ENCODE peak calls at places on chromosomes 13 and 19, in ten cellular contexts. D, F, E, B, I, G, H, U, O and K are unnamed samples. For H3K27me3 and H3K36me3, the result is how much of the 10 kb centered on the place peaks cover.

GRCh38 chr19:42440357-42441046 is 2.2 kb downstream of the CXCL17 start:
- DNase-seq in H (peak), E (peak), I (peak), U (peak), B (peak), O (peak), F (peak), G (peak), D (no peak), K (peak)

GRCh38 chr19:30095171-30095570 is 153.1 kb downstream of the URI1 start:
- DNase-seq in O (no peak), B (no peak), F (no peak), G (no peak), U (no peak), E (no peak), D (no peak), H (no peak), I (no peak), K (no peak)

GRCh38 chr13:83372786-83373185 is 509.5 kb downstream of the SLITRK1 start:
- DNase-seq in D (no peak), E (no peak), H (peak), O (no peak), B (no peak), U (no peak), G (peak), F (no peak), I (no peak), K (no peak)

GRCh38 chr19:47296036-47296435 is 13.6 kb upstream of the C5AR1 start:
- DNase-seq in B (peak), D (no peak), U (peak), O (peak), I (peak), H (peak), E (peak), G (peak), F (peak), K (peak)

GRCh38 chr19:43422000-43422688 is 7.5 kb downstream of the TEX101 start:
- DNase-seq in O (no peak), D (no peak), B (no peak), G (no peak), H (no peak), F (no peak), I (no peak), E (no peak), U (no peak), K (no peak)

GRCh38 chr13:40786568-40786996 is 2.8 kb upstream of the SLC25A15 start:
- DNase-seq in U (no peak), F (no peak), I (no peak), O (no peak), E (no peak), H (peak), D (no peak), G (peak), B (no peak), K (no peak)

GRCh38 chr19:55366790-55367189 is 3.5 kb downstream of the IL11 start:
- DNase-seq in G (no peak), O (no peak), H (no peak), F (no peak), U (no peak), E (no peak), D (no peak), I (no peak), B (no peak), K (no peak)

GRCh38 chr19:51470966-51471365 is 7.4 kb upstream of the CEACAM18 start:
- DNase-seq in G (peak), O (no peak), D (no peak), U (no peak), B (no peak), E (no peak), F (no peak), I (no peak), H (no peak), K (no peak)

GRCh38 chr13:28819748-28820098 is 416 bp upstream of the MTUS2 start:
- DNase-seq in B (no peak), D (no peak), H (peak), U (no peak), F (peak), E (peak), G (peak), O (peak), I (peak), K (peak)

GRCh38 chr13:30569901-30570576 is 47.7 kb upstream of the USPL1 start:
- DNase-seq in I (peak), D (no peak), O (peak), H (peak), G (peak), B (peak), F (no peak), E (no peak), U (peak), K (no peak)

GRCh38 chr19:4955274-4955673 is 13.6 kb upstream of the KDM4B start:
- DNase-seq in O (no peak), H (no peak), U (no peak), D (no peak), G (no peak), F (no peak), B (no peak), E (no peak), I (no peak), K (no peak)

GRCh38 chr13:48645845-48646244 is 7.9 kb upstream of the CYSLTR2 start:
- DNase-seq in F (no peak), I (no peak), U (no peak), H (no peak), G (no peak), O (no peak), E (no peak), B (no peak), D (no peak), K (no peak)

GRCh38 chr13:75643693-75644092 is 7.6 kb downstream of the LMO7 start:
- DNase-seq in B (no peak), D (no peak), G (no peak), E (no peak), O (no peak), F (no peak), H (no peak), U (no peak), I (no peak), K (no peak)

GRCh38 chr13:41590122-41590521 is 132.8 kb downstream of the RGCC start:
- DNase-seq in F (no peak), E (no peak), B (no peak), G (no peak), O (no peak), H (no peak), I (no peak), U (no peak), D (no peak), K (no peak)

GRCh38 chr13:99129050-99129449 is 71.6 kb upstream of the UBAC2 start:
- DNase-seq in B (no peak), U (no peak), D (no peak), H (no peak), I (no peak), O (no peak), F (no peak), G (no peak), E (no peak), K (no peak)

GRCh38 chr13:113044431-113045114 is 61.0 kb upstream of the F7 start:
- DNase-seq in D (no peak), B (no peak), F (peak), H (no peak), O (no peak), G (peak), U (no peak), E (no peak), I (no peak), K (no peak)

GRCh38 chr13:57877596-57877995 is 246.1 kb downstream of the PCDH17 start:
- DNase-seq in O (no peak), G (no peak), U (no peak), I (no peak), H (no peak), D (no peak), B (no peak), F (no peak), E (no peak), K (no peak)

GRCh38 chr19:1769645-1769985 is 16.3 kb downstream of the ONECUT3 start:
- DNase-seq in F (no peak), G (no peak), E (no peak), O (no peak), I (no peak), B (no peak), H (no peak), D (no peak), U (no peak), K (no peak)

GRCh38 chr13:44698076-44698475 is 121.9 kb upstream of the TSC22D1 start:
- DNase-seq in I (no peak), B (no peak), U (no peak), F (no peak), H (no peak), E (no peak), O (no peak), G (no peak), D (no peak), K (peak)

GRCh38 chr19:4660181-4660791 is 9.9 kb downstream of the MYDGF start:
- DNase-seq in E (no peak), G (no peak), H (no peak), D (no peak), I (peak), B (peak), U (no peak), O (peak), F (no peak), K (peak)

GRCh38 chr13:50131998-50132936 is 117.0 kb downstream of the KCNRG start:
- DNase-seq in O (peak), H (no peak), E (peak), I (no peak), G (no peak), B (no peak), D (no peak), U (no peak), F (no peak), K (no peak)

GRCh38 chr19:14494910-14495677 is 833 bp downstream of the GIPC1 start:
- DNase-seq in E (no peak), G (peak), B (peak), F (no peak), I (no peak), U (no peak), O (no peak), D (no peak), H (no peak), K (no peak)

GRCh38 chr13:99335603-99336002 is 28.4 kb upstream of the GPR183 start:
- DNase-seq in G (no peak), U (no peak), O (peak), E (no peak), F (no peak), H (no peak), D (no peak), I (no peak), B (no peak), K (no peak)

GRCh38 chr13:55606045-55606665 is 1534.6 kb upstream of the PRR20A start:
- DNase-seq in E (no peak), G (no peak), I (no peak), D (no peak), U (no peak), O (peak), B (no peak), H (no peak), F (no peak), K (no peak)

GRCh38 chr13:76043882-76044281 is 407.8 kb downstream of the LMO7 start:
- DNase-seq in G (no peak), O (no peak), I (no peak), E (no peak), B (no peak), D (no peak), H (no peak), U (no peak), F (no peak), K (no peak)

GRCh38 chr13:35549481-35549880 is 73.0 kb upstream of the MAB21L1 start:
- DNase-seq in B (no peak), I (no peak), E (no peak), U (no peak), O (no peak), D (no peak), F (no peak), H (peak), G (peak), K (no peak)

GRCh38 chr19:38211779-38212178 is 12.2 kb downstream of the DPF1 start:
- DNase-seq in H (no peak), U (no peak), F (no peak), D (no peak), O (peak), I (no peak), E (no peak), B (no peak), G (no peak), K (no peak)

GRCh38 chr13:79194272-79194671 is 211.8 kb downstream of the RBM26 start:
- DNase-seq in F (no peak), O (no peak), U (no peak), B (no peak), G (no peak), I (no peak), H (no peak), D (no peak), E (peak), K (no peak)

GRCh38 chr19:35040826-35041547 is 534 bp upstream of the HPN start:
- DNase-seq in B (peak), I (peak), E (no peak), U (no peak), G (no peak), O (peak), D (peak), F (peak), H (no peak), K (peak)

GRCh38 chr19:23777216-23777615 is 18.5 kb upstream of the ZNF681 start:
- DNase-seq in B (no peak), I (no peak), E (no peak), O (no peak), U (no peak), G (no peak), D (no peak), H (no peak), F (no peak), K (no peak)

GRCh38 chr13:25306671-25307464 is 5.4 kb downstream of the NUP58 start:
- DNase-seq in D (no peak), B (no peak), U (no peak), I (no peak), F (no peak), E (no peak), H (no peak), O (no peak), G (no peak), K (no peak)

GRCh38 chr13:25300861-25301346 is 521 bp upstream of the NUP58 start:
- DNase-seq in B (peak), U (no peak), O (peak), D (no peak), H (no peak), E (no peak), F (peak), G (no peak), I (no peak), K (no peak)

DNA sequence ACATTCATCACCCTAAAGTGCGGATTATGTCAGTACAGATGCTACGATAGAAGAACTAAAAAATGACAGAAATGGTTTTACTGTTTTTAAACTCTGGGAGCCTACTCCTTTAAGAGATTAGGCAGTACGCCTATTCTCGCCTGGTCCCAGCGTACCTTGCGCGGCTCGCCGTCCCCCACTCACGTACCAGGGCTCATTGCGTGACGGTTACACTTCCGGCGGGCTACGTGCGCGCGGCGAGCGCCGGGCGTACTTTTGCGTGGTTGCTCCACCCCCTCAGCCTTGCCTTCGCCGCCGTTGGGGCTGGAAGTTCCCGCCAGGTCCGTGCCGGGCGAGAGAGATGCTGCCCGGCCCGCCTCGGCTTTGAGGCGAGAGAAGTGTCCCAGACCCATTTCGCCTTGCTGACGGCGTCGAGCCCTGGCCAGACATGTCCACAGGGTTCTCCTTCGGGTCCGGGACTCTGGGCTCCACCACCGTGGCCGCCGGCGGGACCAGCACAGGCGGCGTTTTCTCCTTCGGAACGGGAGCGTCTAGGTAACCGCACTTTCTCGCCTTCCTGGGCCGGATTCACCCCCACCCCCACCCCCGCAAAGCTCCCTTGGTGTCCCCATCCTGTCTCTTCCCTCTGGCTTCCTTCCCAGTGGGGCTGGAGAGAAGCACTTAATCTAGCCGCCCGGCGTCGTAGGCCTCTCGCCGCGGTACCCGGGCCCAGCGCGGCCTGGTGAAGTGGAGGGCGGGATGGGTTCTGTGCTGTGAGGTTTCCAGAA is at the start of gene NUP58:
- DNase-seq in O (peak), I (peak), G (peak), F (peak), E (peak), B (peak), H (peak), D (peak), U (peak), K (peak)
- H3K27me3 ChIP-seq in O (under half), I (under half), G (under half), F (under half), E (under half), B (under half), H (under half), D (under half), U (under half), K (under half)

GRCh38 chr13:26482451-26483197 is 74.9 kb upstream of the WASF3 start:
- DNase-seq in G (peak), O (peak), F (no peak), D (no peak), E (peak), H (peak), B (peak), I (peak), U (peak), K (peak)
- H3K4me3 ChIP-seq in G (no peak), O (no peak), F (no peak), D (no peak), E (no peak), H (no peak), B (no peak), I (no peak), U (peak), K (no peak)

DNA sequence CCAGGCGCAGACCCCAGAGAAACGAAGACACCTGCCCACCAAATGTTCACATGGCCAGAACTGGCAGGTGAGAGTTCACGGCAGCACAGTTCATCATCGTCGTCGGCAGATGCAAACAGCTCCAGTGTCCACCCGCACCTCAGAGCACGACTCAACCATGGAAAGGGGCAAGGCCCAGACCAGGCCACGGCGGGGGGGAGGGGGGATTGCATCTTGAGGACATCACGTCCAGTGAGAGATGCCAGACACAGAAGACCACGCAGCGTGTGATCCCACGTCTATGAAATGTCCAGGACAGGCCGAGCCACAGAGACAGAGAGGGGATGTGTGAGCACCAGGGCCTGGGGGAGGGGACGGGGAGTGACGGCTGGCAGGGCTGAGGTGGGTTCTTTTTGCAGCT is 7.3 kb downstream of the RNF126 start:
- DNase-seq in U (no peak), I (no peak), F (peak), B (no peak), O (no peak), E (no peak), D (no peak), H (no peak), G (no peak), K (no peak)
- H3K36me3 ChIP-seq in U (under half), I (half or more), F (under half), B (under half), O (under half), E (under half), D (under half), H (under half), G (under half), K (half or more)

GRCh38 chr13:43537124-43537523 is 249.6 kb downstream of the ENOX1 start:
- DNase-seq in U (no peak), B (no peak), G (peak), F (no peak), D (no peak), O (no peak), E (no peak), H (peak), I (no peak), K (no peak)
- H3K27me3 ChIP-seq in U (under half), B (under half), G (under half), F (under half), D (under half), O (under half), E (under half), H (under half), I (under half), K (under half)

DNA sequence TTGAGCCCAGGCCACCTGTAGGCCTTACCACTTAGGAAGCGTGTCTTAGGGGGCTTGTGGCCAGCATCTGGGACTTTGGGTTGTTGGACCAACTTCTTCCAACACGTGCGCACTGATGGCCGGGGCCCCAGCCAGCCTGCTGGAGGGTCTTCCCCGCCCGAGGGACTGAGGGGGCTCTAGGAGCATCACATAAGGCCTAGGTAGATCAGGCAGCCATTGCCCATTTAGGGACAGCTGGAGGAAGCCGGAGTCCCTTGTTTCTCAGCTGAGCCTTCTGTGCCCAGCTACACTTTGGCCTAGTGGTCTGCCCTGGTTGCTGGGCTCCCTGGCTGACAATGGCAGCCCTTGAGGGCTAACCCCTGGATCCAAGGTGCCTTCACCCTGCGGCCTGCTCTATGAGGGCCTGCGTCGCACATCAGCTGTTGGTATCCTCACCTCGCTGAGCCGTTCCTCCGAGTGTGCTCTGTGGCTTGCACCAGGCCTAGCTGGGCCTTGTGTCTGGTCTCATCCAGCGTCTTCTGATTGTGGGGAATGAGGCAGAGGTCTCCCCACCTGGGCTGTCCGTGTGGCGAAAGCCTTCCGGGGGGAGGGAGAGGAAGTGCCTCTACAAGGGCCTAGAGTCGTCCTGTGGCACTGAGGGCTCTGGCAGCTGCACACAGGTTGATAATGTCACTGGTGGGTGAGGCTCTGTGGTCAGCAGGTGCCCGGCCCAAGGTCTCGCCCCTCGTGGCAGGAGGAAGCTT is 1.3 kb downstream of the RAB11B start:
- DNase-seq in U (no peak), H (no peak), D (no peak), G (no peak), F (no peak), O (no peak), B (peak), I (peak), E (no peak), K (no peak)
- H3K4me3 ChIP-seq in U (peak), H (no peak), D (peak), G (peak), F (peak), O (peak), B (no peak), I (peak), E (peak), K (peak)